ENCODE peak calls at places on chromosomes 16 and 17, in six cellular contexts. O is iPS-NIHi11, U is H54, N is GDM1, K is T1000, R is HFFc6. Y is an unnamed sample.

GRCh38 chr17:52751051-52751450 is 592.5 kb upstream of the CA10 start:
- DNase-seq in K (no peak), U (no peak), O (no peak), N (no peak), R (no peak), Y (no peak)

GRCh38 chr16:68503334-68503733 is 35.8 kb upstream of the ZFP90 start:
- DNase-seq in U (peak; percentile 69), N (no peak), R (peak; percentile 81), K (no peak), O (no peak), Y (peak; percentile 30)

GRCh38 chr17:13947499-13947898 is 121.8 kb upstream of the COX10 start:
- DNase-seq in R (no peak), O (no peak), U (no peak), K (no peak), N (no peak), Y (no peak)

GRCh38 chr17:51189162-51189561 is 23.0 kb downstream of the NME2 start:
- DNase-seq in U (no peak), N (no peak), K (no peak), R (no peak), O (no peak), Y (no peak)

GRCh38 chr17:45775576-45776011 is 8.5 kb upstream of the CRHR1 start:
- DNase-seq in N (no peak), K (no peak), O (peak; percentile 42), R (no peak), U (no peak), Y (peak; percentile 56)

GRCh38 chr17:17561408-17562144 is 29.9 kb downstream of the PEMT start:
- DNase-seq in K (no peak), O (no peak), R (no peak), N (no peak), U (no peak), Y (no peak)

GRCh38 chr16:69243479-69243878 is 56.5 kb downstream of the SNTB2 start:
- DNase-seq in N (no peak), O (peak; percentile 21), K (no peak), U (no peak), R (peak; percentile 48), Y (no peak)

GRCh38 chr17:29024456-29024952 is 18.4 kb upstream of the PIPOX start:
- DNase-seq in R (no peak), O (no peak), K (no peak), U (no peak), N (no peak), Y (no peak)

GRCh38 chr17:40176409-40177110 is 710 bp upstream of the RAPGEFL1 start:
- DNase-seq in O (no peak), R (no peak), N (no peak), U (no peak), K (no peak), Y (no peak)

GRCh38 chr16:383326-384020 is 1.7 kb upstream of the PGAP6 start:
- DNase-seq in U (no peak), O (no peak), K (no peak), N (no peak), R (no peak), Y (no peak)

GRCh38 chr17:68431045-68431608 is 26.2 kb downstream of the WIPI1 start:
- DNase-seq in O (no peak), K (no peak), U (no peak), R (no peak), N (no peak), Y (no peak)

GRCh38 chr16:88310796-88311605 is 71.8 kb upstream of the ZNF469 start:
- DNase-seq in N (no peak), O (no peak), K (peak; percentile 34), R (no peak), U (no peak), Y (no peak)

GRCh38 chr17:8745586-8746500 is 1.2 kb upstream of the CCDC42 start:
- DNase-seq in U (peak; percentile 77), R (peak; percentile 18), O (peak; percentile 96), K (no peak), N (peak; percentile 56), Y (peak; percentile 79)

GRCh38 chr17:75843577-75844529 is at the start of gene UNC13D:
- DNase-seq in N (peak; percentile 67), K (no peak), O (peak; percentile 6), R (no peak), U (no peak), Y (no peak)

GRCh38 chr16:10640934-10641333 is 53.8 kb downstream of the TEKT5 start:
- DNase-seq in O (no peak), K (no peak), N (no peak), R (no peak), U (no peak), Y (no peak)

GRCh38 chr17:4899341-4900230 is at the start of gene C17orf107:
- DNase-seq in U (no peak), O (peak; percentile 90), R (peak; percentile 3), K (no peak), N (no peak), Y (no peak)

GRCh38 chr17:65261682-65262636 is 124.8 kb downstream of the RGS9 start:
- DNase-seq in N (no peak), O (no peak), R (no peak), U (no peak), K (no peak), Y (no peak)

GRCh38 chr17:69067274-69068047 is 6.7 kb upstream of the ABCA9 start:
- DNase-seq in R (no peak), K (no peak), O (no peak), N (no peak), U (no peak), Y (no peak)

GRCh38 chr17:38926290-38927070 is 1.1 kb downstream of the LASP1NB start:
- DNase-seq in R (no peak), O (no peak), U (no peak), N (peak; percentile 77), K (no peak), Y (no peak)

GRCh38 chr16:62853887-62854286 is 817.6 kb upstream of the CDH8 start:
- DNase-seq in O (no peak), N (no peak), U (no peak), K (no peak), R (no peak), Y (no peak)

GRCh38 chr17:43713494-43714162 is 45.0 kb downstream of the SOST start:
- DNase-seq in R (no peak), K (no peak), U (peak; percentile 55), N (no peak), O (peak; percentile 77), Y (peak; percentile 70)

GRCh38 chr16:66930189-66930588 is 4.0 kb downstream of the CIAO2B start:
- DNase-seq in U (peak; percentile 84), N (no peak), O (no peak), R (peak; percentile 70), K (no peak), Y (no peak)

Y was measured in HTR-8/SVneo.